ENCODE peak calls at places on chromosomes 11 and 22, in seven cellular contexts. One of them, this sample, is unnamed.

GRCh38 chr22:24161909-24162308 is 19.4 kb upstream of the SUSD2 start:
- DNase-seq in cardiac muscle cell: no peak
- DNase-seq in foreskin fibroblast: no peak
- DNase-seq in NCI-H82: no peak
- DNase-seq in gastrocnemius medialis: peak; percentile 60
- DNase-seq in GM23338: no peak
- DNase-seq in AG10803: no peak
- DNase-seq in this sample: no peak

GRCh38 chr11:119602745-119603373 is 126.1 kb downstream of the NECTIN1 start:
- DNase-seq in cardiac muscle cell: no peak
- DNase-seq in foreskin fibroblast: no peak
- DNase-seq in NCI-H82: no peak
- DNase-seq in gastrocnemius medialis: no peak
- DNase-seq in GM23338: peak; percentile 60
- DNase-seq in AG10803: no peak
- DNase-seq in this sample: no peak

GRCh38 chr22:26565889-26566288 is 24.0 kb downstream of the TPST2 start:
- DNase-seq in cardiac muscle cell: no peak
- DNase-seq in foreskin fibroblast: no peak
- DNase-seq in NCI-H82: no peak
- DNase-seq in gastrocnemius medialis: no peak
- DNase-seq in GM23338: no peak
- DNase-seq in AG10803: no peak
- DNase-seq in this sample: no peak

GRCh38 chr11:44823006-44823405 is 96.2 kb downstream of the TSPAN18 start:
- DNase-seq in cardiac muscle cell: no peak
- DNase-seq in foreskin fibroblast: no peak
- DNase-seq in NCI-H82: peak; percentile 43
- DNase-seq in gastrocnemius medialis: no peak
- DNase-seq in GM23338: peak; percentile 54
- DNase-seq in AG10803: no peak
- DNase-seq in this sample: no peak

GRCh38 chr11:606245-606644 is 9.5 kb downstream of the IRF7 start:
- DNase-seq in cardiac muscle cell: no peak
- DNase-seq in foreskin fibroblast: peak; percentile 35
- DNase-seq in NCI-H82: no peak
- DNase-seq in gastrocnemius medialis: no peak
- DNase-seq in GM23338: no peak
- DNase-seq in AG10803: peak; percentile 10
- DNase-seq in this sample: no peak

GRCh38 chr11:77400306-77400705 is 73.6 kb downstream of the PAK1 start:
- DNase-seq in cardiac muscle cell: no peak
- DNase-seq in foreskin fibroblast: no peak
- DNase-seq in NCI-H82: peak; percentile 90
- DNase-seq in gastrocnemius medialis: no peak
- DNase-seq in GM23338: no peak
- DNase-seq in AG10803: no peak
- DNase-seq in this sample: no peak

GRCh38 chr11:114280696-114281095 is 15.5 kb upstream of the NNMT start:
- DNase-seq in cardiac muscle cell: peak; percentile 84
- DNase-seq in foreskin fibroblast: peak; percentile 92
- DNase-seq in NCI-H82: peak; percentile 82
- DNase-seq in gastrocnemius medialis: no peak
- DNase-seq in GM23338: peak; percentile 92
- DNase-seq in AG10803: peak; percentile 96
- DNase-seq in this sample: peak; percentile 48

GRCh38 chr11:1271927-1272326 is 37.5 kb downstream of the TOLLIP start:
- DNase-seq in cardiac muscle cell: no peak
- DNase-seq in foreskin fibroblast: no peak
- DNase-seq in NCI-H82: no peak
- DNase-seq in gastrocnemius medialis: no peak
- DNase-seq in GM23338: no peak
- DNase-seq in AG10803: no peak
- DNase-seq in this sample: no peak

GRCh38 chr22:28922540-28923244 is 39.3 kb downstream of the ZNRF3 start:
- DNase-seq in cardiac muscle cell: no peak
- DNase-seq in foreskin fibroblast: no peak
- DNase-seq in NCI-H82: no peak
- DNase-seq in gastrocnemius medialis: no peak
- DNase-seq in GM23338: no peak
- DNase-seq in AG10803: no peak
- DNase-seq in this sample: no peak

GRCh38 chr11:111734383-111735261 is 31.6 kb downstream of the PPP2R1B start:
- DNase-seq in cardiac muscle cell: no peak
- DNase-seq in foreskin fibroblast: peak; percentile 31
- DNase-seq in NCI-H82: no peak
- DNase-seq in gastrocnemius medialis: no peak
- DNase-seq in GM23338: no peak
- DNase-seq in AG10803: peak; percentile 15
- DNase-seq in this sample: no peak

GRCh38 chr11:121553367-121553766 is 100.6 kb upstream of the SORL1-AS1 start:
- DNase-seq in cardiac muscle cell: no peak
- DNase-seq in foreskin fibroblast: peak; percentile 42
- DNase-seq in NCI-H82: peak; percentile 44
- DNase-seq in gastrocnemius medialis: no peak
- DNase-seq in GM23338: no peak
- DNase-seq in AG10803: no peak
- DNase-seq in this sample: no peak

GRCh38 chr22:37638351-37639069 is 959 bp upstream of the SH3BP1 start:
- DNase-seq in cardiac muscle cell: no peak
- DNase-seq in foreskin fibroblast: no peak
- DNase-seq in NCI-H82: no peak
- DNase-seq in gastrocnemius medialis: no peak
- DNase-seq in GM23338: no peak
- DNase-seq in AG10803: no peak
- DNase-seq in this sample: peak; percentile 72

GRCh38 chr11:120974466-120974865 is 49.4 kb upstream of the TBCEL start:
- DNase-seq in cardiac muscle cell: no peak
- DNase-seq in foreskin fibroblast: no peak
- DNase-seq in NCI-H82: no peak
- DNase-seq in gastrocnemius medialis: no peak
- DNase-seq in GM23338: no peak
- DNase-seq in AG10803: no peak
- DNase-seq in this sample: no peak

GRCh38 chr11:71169328-71169727 is 83.0 kb downstream of the SHANK2 start:
- DNase-seq in cardiac muscle cell: no peak
- DNase-seq in foreskin fibroblast: no peak
- DNase-seq in NCI-H82: no peak
- DNase-seq in gastrocnemius medialis: no peak
- DNase-seq in GM23338: no peak
- DNase-seq in AG10803: no peak
- DNase-seq in this sample: no peak

GRCh38 chr11:35583126-35583525 is 35.1 kb upstream of the FJX1 start:
- DNase-seq in cardiac muscle cell: no peak
- DNase-seq in foreskin fibroblast: peak; percentile 93
- DNase-seq in NCI-H82: no peak
- DNase-seq in gastrocnemius medialis: no peak
- DNase-seq in GM23338: no peak
- DNase-seq in AG10803: peak; percentile 79
- DNase-seq in this sample: no peak

GRCh38 chr11:33773399-33774355 is 643 bp downstream of the FBXO3 start:
- DNase-seq in cardiac muscle cell: peak; percentile 39
- DNase-seq in foreskin fibroblast: peak; percentile 38
- DNase-seq in NCI-H82: peak; percentile 20
- DNase-seq in gastrocnemius medialis: no peak
- DNase-seq in GM23338: peak; percentile 40
- DNase-seq in AG10803: no peak
- DNase-seq in this sample: peak; percentile 77

GRCh38 chr11:117316197-117316961 is at the start of gene BACE1:
- DNase-seq in cardiac muscle cell: peak; percentile 93
- DNase-seq in foreskin fibroblast: peak; percentile 93
- DNase-seq in NCI-H82: peak; percentile 94
- DNase-seq in gastrocnemius medialis: peak; percentile 67
- DNase-seq in GM23338: peak; percentile 97
- DNase-seq in AG10803: peak; percentile 82
- DNase-seq in this sample: peak; percentile 42

GRCh38 chr11:123202155-123202714 is 7.2 kb upstream of the CLMP start:
- DNase-seq in cardiac muscle cell: peak; percentile 47
- DNase-seq in foreskin fibroblast: peak; percentile 74
- DNase-seq in NCI-H82: no peak
- DNase-seq in gastrocnemius medialis: no peak
- DNase-seq in GM23338: no peak
- DNase-seq in AG10803: peak; percentile 69
- DNase-seq in this sample: no peak

GRCh38 chr22:40406063-40406890 is 35.9 kb downstream of the SGSM3 start:
- DNase-seq in cardiac muscle cell: no peak
- DNase-seq in foreskin fibroblast: no peak
- DNase-seq in NCI-H82: no peak
- DNase-seq in gastrocnemius medialis: no peak
- DNase-seq in GM23338: no peak
- DNase-seq in AG10803: no peak
- DNase-seq in this sample: no peak

GRCh38 chr11:92240946-92241345 is 16.3 kb downstream of the FAT3 start:
- DNase-seq in cardiac muscle cell: no peak
- DNase-seq in foreskin fibroblast: no peak
- DNase-seq in NCI-H82: no peak
- DNase-seq in gastrocnemius medialis: no peak
- DNase-seq in GM23338: peak; percentile 59
- DNase-seq in AG10803: no peak
- DNase-seq in this sample: no peak

GRCh38 chr11:79100093-79100704 is 340.6 kb downstream of the TENM4 start:
- DNase-seq in cardiac muscle cell: peak; percentile 46
- DNase-seq in foreskin fibroblast: peak; percentile 78
- DNase-seq in NCI-H82: peak; percentile 70
- DNase-seq in gastrocnemius medialis: no peak
- DNase-seq in GM23338: peak; percentile 78
- DNase-seq in AG10803: peak; percentile 55
- DNase-seq in this sample: peak; percentile 47

GRCh38 chr11:6681949-6682348 is 1.2 kb downstream of the MRPL17 start:
- DNase-seq in cardiac muscle cell: peak; percentile 19
- DNase-seq in foreskin fibroblast: peak; percentile 44
- DNase-seq in NCI-H82: peak; percentile 32
- DNase-seq in gastrocnemius medialis: no peak
- DNase-seq in GM23338: no peak
- DNase-seq in AG10803: peak; percentile 32
- DNase-seq in this sample: peak; percentile 34

GRCh38 chr11:65213322-65214211 is 31.8 kb downstream of the CAPN1 start:
- DNase-seq in cardiac muscle cell: no peak
- DNase-seq in foreskin fibroblast: peak; percentile 43
- DNase-seq in NCI-H82: no peak
- DNase-seq in gastrocnemius medialis: no peak
- DNase-seq in GM23338: peak; percentile 95
- DNase-seq in AG10803: no peak
- DNase-seq in this sample: no peak

GRCh38 chr11:124586247-124586860 is 16.6 kb downstream of the OR8A1 start:
- DNase-seq in cardiac muscle cell: peak; percentile 67
- DNase-seq in foreskin fibroblast: peak; percentile 81
- DNase-seq in NCI-H82: peak; percentile 57
- DNase-seq in gastrocnemius medialis: no peak
- DNase-seq in GM23338: peak; percentile 76
- DNase-seq in AG10803: peak; percentile 61
- DNase-seq in this sample: peak; percentile 52

GRCh38 chr11:95788921-95789505 is 569 bp downstream of the FAM76B start:
- DNase-seq in cardiac muscle cell: peak; percentile 71
- DNase-seq in foreskin fibroblast: peak; percentile 67
- DNase-seq in NCI-H82: peak; percentile 52
- DNase-seq in gastrocnemius medialis: no peak
- DNase-seq in GM23338: peak; percentile 78
- DNase-seq in AG10803: peak; percentile 47
- DNase-seq in this sample: peak; percentile 61

GRCh38 chr22:17829691-17830040 is 55.4 kb upstream of the BID start:
- DNase-seq in cardiac muscle cell: no peak
- DNase-seq in foreskin fibroblast: peak; percentile 68
- DNase-seq in NCI-H82: no peak
- DNase-seq in gastrocnemius medialis: no peak
- DNase-seq in GM23338: no peak
- DNase-seq in AG10803: peak; percentile 63
- DNase-seq in this sample: no peak

GRCh38 chr22:20526628-20527355 is 19.4 kb downstream of the MED15 start:
- DNase-seq in cardiac muscle cell: no peak
- DNase-seq in foreskin fibroblast: peak; percentile 82
- DNase-seq in NCI-H82: no peak
- DNase-seq in gastrocnemius medialis: no peak
- DNase-seq in GM23338: no peak
- DNase-seq in AG10803: peak; percentile 77
- DNase-seq in this sample: no peak

GRCh38 chr11:128232588-128232987 is 354.8 kb downstream of the ETS1 start:
- DNase-seq in cardiac muscle cell: no peak
- DNase-seq in foreskin fibroblast: no peak
- DNase-seq in NCI-H82: no peak
- DNase-seq in gastrocnemius medialis: no peak
- DNase-seq in GM23338: no peak
- DNase-seq in AG10803: no peak
- DNase-seq in this sample: no peak

GRCh38 chr11:125591659-125592304 is 870 bp upstream of the STT3A start:
- DNase-seq in cardiac muscle cell: peak; percentile 51
- DNase-seq in foreskin fibroblast: peak; percentile 62
- DNase-seq in NCI-H82: peak; percentile 58
- DNase-seq in gastrocnemius medialis: peak; percentile 7
- DNase-seq in GM23338: peak; percentile 54
- DNase-seq in AG10803: peak; percentile 48
- DNase-seq in this sample: peak; percentile 53

GRCh38 chr11:11580012-11580411 is 41.8 kb downstream of the GALNT18 start:
- DNase-seq in cardiac muscle cell: no peak
- DNase-seq in foreskin fibroblast: no peak
- DNase-seq in NCI-H82: no peak
- DNase-seq in gastrocnemius medialis: no peak
- DNase-seq in GM23338: no peak
- DNase-seq in AG10803: no peak
- DNase-seq in this sample: no peak